ENCODE peak calls at places on chromosome 14, in nine cellular contexts. G is NCI-H1436; F is germinal center; S is NCI-H2081; N is B cell; B is GM20000; P is Right ventricle myocardium superior; D is activated T-cell treated with anti-CD3 and anti-CD28 coated beads, Interleukin-2, amount 50 U/mL, for 4 hours; X is NCI-H460. Q is an unnamed sample.

GRCh38 chr14:35533357-35534129 is 421 bp upstream of the INSM2 start:
- DNase-seq in G (peak), F (peak), S (peak), N (peak), B (peak), P (peak), D (peak), X (peak), Q (peak)

GRCh38 chr14:106875503-106875902 is 1349.1 kb downstream of the TMEM121 start:
- DNase-seq in G (peak), F (peak), S (no peak), N (peak), B (peak), P (no peak), D (no peak), X (no peak), Q (no peak)

GRCh38 chr14:76877871-76878270 is 51.7 kb downstream of the LRRC74A start:
- DNase-seq in G (no peak), F (no peak), S (no peak), N (no peak), B (no peak), P (no peak), D (no peak), X (no peak), Q (no peak)

GRCh38 chr14:22178330-22178981 is 410.6 kb downstream of the DAD1 start:
- DNase-seq in G (no peak), F (no peak), S (no peak), N (no peak), B (no peak), P (no peak), D (no peak), X (no peak), Q (no peak)

GRCh38 chr14:23483216-23483854 is 13.8 kb downstream of the NGDN start:
- DNase-seq in G (peak), F (peak), S (peak), N (no peak), B (peak), P (no peak), D (no peak), X (no peak), Q (no peak)

GRCh38 chr14:79581912-79582576 is 629.3 kb downstream of the DIO2 start:
- DNase-seq in G (no peak), F (no peak), S (no peak), N (no peak), B (no peak), P (no peak), D (no peak), X (peak), Q (no peak)

GRCh38 chr14:99415496-99416281 is 65.0 kb downstream of the SETD3 start:
- DNase-seq in G (peak), F (peak), S (peak), N (peak), B (peak), P (no peak), D (peak), X (peak), Q (no peak)

GRCh38 chr14:90797919-90798318 is 18.3 kb downstream of the TTC7B start:
- DNase-seq in G (no peak), F (no peak), S (no peak), N (no peak), B (no peak), P (no peak), D (no peak), X (no peak), Q (no peak)

GRCh38 chr14:47103781-47104180 is 452.2 kb upstream of the RPL10L start:
- DNase-seq in G (no peak), F (no peak), S (no peak), N (no peak), B (no peak), P (no peak), D (no peak), X (no peak), Q (no peak)

GRCh38 chr14:35408026-35408425 is 3.5 kb upstream of the NFKBIA start:
- DNase-seq in G (no peak), F (no peak), S (no peak), N (no peak), B (no peak), P (no peak), D (no peak), X (no peak), Q (no peak)

GRCh38 chr14:105358943-105359342 is 39.4 kb upstream of the TEX22 start:
- DNase-seq in G (no peak), F (no peak), S (no peak), N (no peak), B (no peak), P (no peak), D (no peak), X (no peak), Q (no peak)

GRCh38 chr14:100904307-100905019 is 941 bp upstream of the RTL1 start:
- DNase-seq in G (no peak), F (no peak), S (no peak), N (no peak), B (peak), P (peak), D (no peak), X (peak), Q (peak)

GRCh38 chr14:103543721-103544626 is 15.0 kb downstream of the TRMT61A start:
- DNase-seq in G (peak), F (no peak), S (no peak), N (no peak), B (no peak), P (peak), D (no peak), X (no peak), Q (peak)

GRCh38 chr14:98808494-98809407 is 463.2 kb downstream of the BCL11B start:
- DNase-seq in G (no peak), F (no peak), S (no peak), N (no peak), B (no peak), P (no peak), D (no peak), X (no peak), Q (no peak)

GRCh38 chr14:74140374-74140850 is 55.7 kb downstream of the LIN52 start:
- DNase-seq in G (peak), F (peak), S (peak), N (peak), B (no peak), P (peak), D (no peak), X (no peak), Q (no peak)

GRCh38 chr14:68279777-68280233 is 460.2 kb downstream of the RAD51B start:
- DNase-seq in G (no peak), F (peak), S (no peak), N (peak), B (peak), P (no peak), D (no peak), X (no peak), Q (no peak)

GRCh38 chr14:46840971-46841729 is 189.6 kb upstream of the RPL10L start:
- DNase-seq in G (no peak), F (no peak), S (no peak), N (no peak), B (no peak), P (no peak), D (no peak), X (no peak), Q (no peak)

GRCh38 chr14:58772061-58772604 is 134.4 kb downstream of the DACT1 start:
- DNase-seq in G (peak), F (no peak), S (peak), N (no peak), B (no peak), P (no peak), D (no peak), X (no peak), Q (no peak)

GRCh38 chr14:60106341-60106740 is 14.6 kb downstream of the PCNX4 start:
- DNase-seq in G (no peak), F (no peak), S (no peak), N (no peak), B (no peak), P (no peak), D (no peak), X (no peak), Q (peak)

GRCh38 chr14:22561661-22562579 is 27.1 kb downstream of the DAD1 start:
- DNase-seq in G (no peak), F (no peak), S (no peak), N (no peak), B (peak), P (no peak), D (peak), X (no peak), Q (no peak)

GRCh38 chr14:101758913-101759593 is 2.5 kb upstream of the PPP2R5C start:
- DNase-seq in G (no peak), F (no peak), S (no peak), N (no peak), B (no peak), P (no peak), D (no peak), X (no peak), Q (no peak)

GRCh38 chr14:105204206-105204930 is 23.3 kb upstream of the NUDT14 start:
- DNase-seq in G (no peak), F (no peak), S (no peak), N (peak), B (no peak), P (peak), D (no peak), X (no peak), Q (peak)

GRCh38 chr14:74493343-74494261 is at the start of gene ISCA2:
- DNase-seq in G (peak), F (peak), S (peak), N (peak), B (peak), P (peak), D (peak), X (peak), Q (peak)

GRCh38 chr14:98233656-98234055 is 1038.3 kb downstream of the BCL11B start:
- DNase-seq in G (no peak), F (no peak), S (no peak), N (no peak), B (no peak), P (no peak), D (no peak), X (no peak), Q (no peak)

GRCh38 chr14:62592877-62593276 is 452.4 kb downstream of the KCNH5 start:
- DNase-seq in G (no peak), F (no peak), S (no peak), N (no peak), B (no peak), P (no peak), D (no peak), X (peak), Q (no peak)

GRCh38 chr14:21267431-21267845 is 1.8 kb downstream of the HNRNPC start:
- DNase-seq in G (no peak), F (no peak), S (no peak), N (no peak), B (no peak), P (no peak), D (no peak), X (no peak), Q (no peak)

GRCh38 chr14:65100905-65101541 is 1.3 kb downstream of the MAX start:
- DNase-seq in G (no peak), F (no peak), S (no peak), N (peak), B (no peak), P (no peak), D (no peak), X (no peak), Q (no peak)

GRCh38 chr14:103109789-103110415 is 13.4 kb upstream of the TNFAIP2 start:
- DNase-seq in G (no peak), F (no peak), S (no peak), N (no peak), B (no peak), P (peak), D (no peak), X (peak), Q (no peak)

GRCh38 chr14:51534623-51535022 is 117.1 kb upstream of the FRMD6 start:
- DNase-seq in G (no peak), F (no peak), S (no peak), N (no peak), B (no peak), P (no peak), D (no peak), X (no peak), Q (no peak)

GRCh38 chr14:76268013-76268376 is 107.9 kb upstream of the ESRRB start:
- DNase-seq in G (no peak), F (no peak), S (no peak), N (no peak), B (no peak), P (no peak), D (no peak), X (no peak), Q (no peak)

GRCh38 chr14:88380405-88380804 is 5.1 kb upstream of the SPATA7 start:
- DNase-seq in G (peak), F (no peak), S (no peak), N (no peak), B (peak), P (no peak), D (no peak), X (no peak), Q (no peak)

GRCh38 chr14:96994999-96995398 is 197.8 kb downstream of the VRK1 start:
- DNase-seq in G (no peak), F (no peak), S (no peak), N (no peak), B (no peak), P (no peak), D (no peak), X (no peak), Q (no peak)

GRCh38 chr14:68733086-68733621 is 59.7 kb downstream of the ZFP36L1 start:
- DNase-seq in G (no peak), F (no peak), S (no peak), N (no peak), B (peak), P (peak), D (no peak), X (no peak), Q (peak)

GRCh38 chr14:35158951-35159653 is 36.8 kb downstream of the PRORP start:
- DNase-seq in G (no peak), F (no peak), S (no peak), N (no peak), B (no peak), P (no peak), D (no peak), X (no peak), Q (no peak)

Q was measured in left lung.